ENCODE peak calls at places on chromosomes 11 and 22, in eight cellular contexts. One of them, this sample, is unnamed.

GRCh38 chr11:9895016-9895415 is 231.1 kb downstream of the SWAP70 start:
- DNase-seq in NCI-H2029 treated with DMSO at 0.1 percent for 48 hours: no peak
- DNase-seq in GM19239: no peak
- DNase-seq in PC-3: peak
- DNase-seq in activated CD4-positive, alpha-beta memory T cell treated with anti-CD3 and anti-CD28 coated beads, Interleukin-2, amount 10 ng/mL, durations not matched to agents 7 days and 5 days: no peak
- DNase-seq in pancreas: no peak
- DNase-seq in tibial nerve: no peak
- DNase-seq in heart right ventricle: no peak
- DNase-seq in this sample: no peak

GRCh38 chr11:75884321-75884720 is 69.3 kb downstream of the UVRAG start:
- DNase-seq in NCI-H2029 treated with DMSO at 0.1 percent for 48 hours: no peak
- DNase-seq in GM19239: no peak
- DNase-seq in PC-3: no peak
- DNase-seq in activated CD4-positive, alpha-beta memory T cell treated with anti-CD3 and anti-CD28 coated beads, Interleukin-2, amount 10 ng/mL, durations not matched to agents 7 days and 5 days: no peak
- DNase-seq in pancreas: no peak
- DNase-seq in tibial nerve: no peak
- DNase-seq in heart right ventricle: no peak
- DNase-seq in this sample: no peak

GRCh38 chr22:39240841-39241631 is 3.7 kb downstream of the PDGFB start:
- DNase-seq in NCI-H2029 treated with DMSO at 0.1 percent for 48 hours: peak
- DNase-seq in GM19239: no peak
- DNase-seq in PC-3: peak
- DNase-seq in activated CD4-positive, alpha-beta memory T cell treated with anti-CD3 and anti-CD28 coated beads, Interleukin-2, amount 10 ng/mL, durations not matched to agents 7 days and 5 days: peak
- DNase-seq in pancreas: peak
- DNase-seq in tibial nerve: peak
- DNase-seq in heart right ventricle: no peak
- DNase-seq in this sample: no peak

GRCh38 chr11:1303196-1303821 is 6.1 kb downstream of the TOLLIP start:
- DNase-seq in NCI-H2029 treated with DMSO at 0.1 percent for 48 hours: no peak
- DNase-seq in GM19239: no peak
- DNase-seq in PC-3: peak
- DNase-seq in activated CD4-positive, alpha-beta memory T cell treated with anti-CD3 and anti-CD28 coated beads, Interleukin-2, amount 10 ng/mL, durations not matched to agents 7 days and 5 days: no peak
- DNase-seq in pancreas: peak
- DNase-seq in tibial nerve: no peak
- DNase-seq in heart right ventricle: no peak
- DNase-seq in this sample: peak

GRCh38 chr22:19412934-19413333 is 18.6 kb downstream of the HIRA start:
- DNase-seq in NCI-H2029 treated with DMSO at 0.1 percent for 48 hours: no peak
- DNase-seq in GM19239: no peak
- DNase-seq in PC-3: no peak
- DNase-seq in activated CD4-positive, alpha-beta memory T cell treated with anti-CD3 and anti-CD28 coated beads, Interleukin-2, amount 10 ng/mL, durations not matched to agents 7 days and 5 days: no peak
- DNase-seq in pancreas: no peak
- DNase-seq in tibial nerve: no peak
- DNase-seq in heart right ventricle: no peak
- DNase-seq in this sample: no peak

GRCh38 chr22:36538529-36538928 is 9.6 kb upstream of the EIF3D start:
- DNase-seq in NCI-H2029 treated with DMSO at 0.1 percent for 48 hours: no peak
- DNase-seq in GM19239: no peak
- DNase-seq in PC-3: no peak
- DNase-seq in activated CD4-positive, alpha-beta memory T cell treated with anti-CD3 and anti-CD28 coated beads, Interleukin-2, amount 10 ng/mL, durations not matched to agents 7 days and 5 days: no peak
- DNase-seq in pancreas: no peak
- DNase-seq in tibial nerve: no peak
- DNase-seq in heart right ventricle: no peak
- DNase-seq in this sample: no peak

GRCh38 chr11:65640483-65641207 is 2.7 kb downstream of the SIPA1 start:
- DNase-seq in NCI-H2029 treated with DMSO at 0.1 percent for 48 hours: no peak
- DNase-seq in GM19239: no peak
- DNase-seq in PC-3: no peak
- DNase-seq in activated CD4-positive, alpha-beta memory T cell treated with anti-CD3 and anti-CD28 coated beads, Interleukin-2, amount 10 ng/mL, durations not matched to agents 7 days and 5 days: peak
- DNase-seq in pancreas: no peak
- DNase-seq in tibial nerve: peak
- DNase-seq in heart right ventricle: peak
- DNase-seq in this sample: no peak

GRCh38 chr11:71188886-71189767 is 63.2 kb downstream of the SHANK2 start:
- DNase-seq in NCI-H2029 treated with DMSO at 0.1 percent for 48 hours: no peak
- DNase-seq in GM19239: no peak
- DNase-seq in PC-3: no peak
- DNase-seq in activated CD4-positive, alpha-beta memory T cell treated with anti-CD3 and anti-CD28 coated beads, Interleukin-2, amount 10 ng/mL, durations not matched to agents 7 days and 5 days: no peak
- DNase-seq in pancreas: no peak
- DNase-seq in tibial nerve: no peak
- DNase-seq in heart right ventricle: no peak
- DNase-seq in this sample: no peak

GRCh38 chr11:64777449-64778222 is 706 bp downstream of the SF1 start:
- DNase-seq in NCI-H2029 treated with DMSO at 0.1 percent for 48 hours: peak
- DNase-seq in GM19239: peak
- DNase-seq in PC-3: peak
- DNase-seq in activated CD4-positive, alpha-beta memory T cell treated with anti-CD3 and anti-CD28 coated beads, Interleukin-2, amount 10 ng/mL, durations not matched to agents 7 days and 5 days: peak
- DNase-seq in pancreas: peak
- DNase-seq in tibial nerve: peak
- DNase-seq in heart right ventricle: peak
- DNase-seq in this sample: peak

GRCh38 chr11:72639475-72640375 is 34.5 kb downstream of the PDE2A start:
- DNase-seq in NCI-H2029 treated with DMSO at 0.1 percent for 48 hours: no peak
- DNase-seq in GM19239: no peak
- DNase-seq in PC-3: no peak
- DNase-seq in activated CD4-positive, alpha-beta memory T cell treated with anti-CD3 and anti-CD28 coated beads, Interleukin-2, amount 10 ng/mL, durations not matched to agents 7 days and 5 days: no peak
- DNase-seq in pancreas: no peak
- DNase-seq in tibial nerve: no peak
- DNase-seq in heart right ventricle: peak
- DNase-seq in this sample: no peak

GRCh38 chr11:88553204-88553603 is 215.7 kb upstream of the CTSC start:
- DNase-seq in NCI-H2029 treated with DMSO at 0.1 percent for 48 hours: no peak
- DNase-seq in GM19239: no peak
- DNase-seq in PC-3: no peak
- DNase-seq in activated CD4-positive, alpha-beta memory T cell treated with anti-CD3 and anti-CD28 coated beads, Interleukin-2, amount 10 ng/mL, durations not matched to agents 7 days and 5 days: no peak
- DNase-seq in pancreas: no peak
- DNase-seq in tibial nerve: no peak
- DNase-seq in heart right ventricle: no peak
- DNase-seq in this sample: no peak

GRCh38 chr11:35662649-35663407 is at the start of gene TRIM44:
- DNase-seq in NCI-H2029 treated with DMSO at 0.1 percent for 48 hours: peak
- DNase-seq in GM19239: peak
- DNase-seq in PC-3: peak
- DNase-seq in activated CD4-positive, alpha-beta memory T cell treated with anti-CD3 and anti-CD28 coated beads, Interleukin-2, amount 10 ng/mL, durations not matched to agents 7 days and 5 days: peak
- DNase-seq in pancreas: peak
- DNase-seq in tibial nerve: peak
- DNase-seq in heart right ventricle: peak
- DNase-seq in this sample: peak

GRCh38 chr11:60872952-60873524 is 5.7 kb downstream of the ZP1 start:
- DNase-seq in NCI-H2029 treated with DMSO at 0.1 percent for 48 hours: no peak
- DNase-seq in GM19239: no peak
- DNase-seq in PC-3: no peak
- DNase-seq in activated CD4-positive, alpha-beta memory T cell treated with anti-CD3 and anti-CD28 coated beads, Interleukin-2, amount 10 ng/mL, durations not matched to agents 7 days and 5 days: no peak
- DNase-seq in pancreas: no peak
- DNase-seq in tibial nerve: no peak
- DNase-seq in heart right ventricle: no peak
- DNase-seq in this sample: peak

GRCh38 chr11:122642472-122642922 is 13.0 kb upstream of the UBASH3B start:
- DNase-seq in NCI-H2029 treated with DMSO at 0.1 percent for 48 hours: no peak
- DNase-seq in GM19239: no peak
- DNase-seq in PC-3: peak
- DNase-seq in activated CD4-positive, alpha-beta memory T cell treated with anti-CD3 and anti-CD28 coated beads, Interleukin-2, amount 10 ng/mL, durations not matched to agents 7 days and 5 days: no peak
- DNase-seq in pancreas: peak
- DNase-seq in tibial nerve: no peak
- DNase-seq in heart right ventricle: no peak
- DNase-seq in this sample: no peak

GRCh38 chr22:17772963-17773605 is 1.2 kb downstream of the BID start:
- DNase-seq in NCI-H2029 treated with DMSO at 0.1 percent for 48 hours: no peak
- DNase-seq in GM19239: no peak
- DNase-seq in PC-3: peak
- DNase-seq in activated CD4-positive, alpha-beta memory T cell treated with anti-CD3 and anti-CD28 coated beads, Interleukin-2, amount 10 ng/mL, durations not matched to agents 7 days and 5 days: no peak
- DNase-seq in pancreas: no peak
- DNase-seq in tibial nerve: no peak
- DNase-seq in heart right ventricle: no peak
- DNase-seq in this sample: no peak

GRCh38 chr11:71373791-71374454 is 74.3 kb downstream of the DHCR7 start:
- DNase-seq in NCI-H2029 treated with DMSO at 0.1 percent for 48 hours: no peak
- DNase-seq in GM19239: peak
- DNase-seq in PC-3: no peak
- DNase-seq in activated CD4-positive, alpha-beta memory T cell treated with anti-CD3 and anti-CD28 coated beads, Interleukin-2, amount 10 ng/mL, durations not matched to agents 7 days and 5 days: no peak
- DNase-seq in pancreas: no peak
- DNase-seq in tibial nerve: no peak
- DNase-seq in heart right ventricle: no peak
- DNase-seq in this sample: no peak

GRCh38 chr11:113382121-113382520 is 5.5 kb upstream of the ANKK1 start:
- DNase-seq in NCI-H2029 treated with DMSO at 0.1 percent for 48 hours: no peak
- DNase-seq in GM19239: no peak
- DNase-seq in PC-3: no peak
- DNase-seq in activated CD4-positive, alpha-beta memory T cell treated with anti-CD3 and anti-CD28 coated beads, Interleukin-2, amount 10 ng/mL, durations not matched to agents 7 days and 5 days: no peak
- DNase-seq in pancreas: no peak
- DNase-seq in tibial nerve: no peak
- DNase-seq in heart right ventricle: no peak
- DNase-seq in this sample: peak

GRCh38 chr11:35419713-35420333 is 465 bp upstream of the SLC1A2 start:
- DNase-seq in NCI-H2029 treated with DMSO at 0.1 percent for 48 hours: no peak
- DNase-seq in GM19239: no peak
- DNase-seq in PC-3: no peak
- DNase-seq in activated CD4-positive, alpha-beta memory T cell treated with anti-CD3 and anti-CD28 coated beads, Interleukin-2, amount 10 ng/mL, durations not matched to agents 7 days and 5 days: no peak
- DNase-seq in pancreas: no peak
- DNase-seq in tibial nerve: no peak
- DNase-seq in heart right ventricle: peak
- DNase-seq in this sample: no peak

GRCh38 chr11:27574342-27574741 is 67.8 kb upstream of the LIN7C start:
- DNase-seq in NCI-H2029 treated with DMSO at 0.1 percent for 48 hours: no peak
- DNase-seq in GM19239: no peak
- DNase-seq in PC-3: no peak
- DNase-seq in activated CD4-positive, alpha-beta memory T cell treated with anti-CD3 and anti-CD28 coated beads, Interleukin-2, amount 10 ng/mL, durations not matched to agents 7 days and 5 days: no peak
- DNase-seq in pancreas: no peak
- DNase-seq in tibial nerve: no peak
- DNase-seq in heart right ventricle: no peak
- DNase-seq in this sample: no peak

GRCh38 chr11:132312616-132313210 is 942.3 kb downstream of the NTM start:
- DNase-seq in NCI-H2029 treated with DMSO at 0.1 percent for 48 hours: no peak
- DNase-seq in GM19239: peak
- DNase-seq in PC-3: no peak
- DNase-seq in activated CD4-positive, alpha-beta memory T cell treated with anti-CD3 and anti-CD28 coated beads, Interleukin-2, amount 10 ng/mL, durations not matched to agents 7 days and 5 days: no peak
- DNase-seq in pancreas: no peak
- DNase-seq in tibial nerve: no peak
- DNase-seq in heart right ventricle: no peak
- DNase-seq in this sample: peak

GRCh38 chr11:9053631-9054030 is 37.8 kb downstream of the SCUBE2 start:
- DNase-seq in NCI-H2029 treated with DMSO at 0.1 percent for 48 hours: no peak
- DNase-seq in GM19239: no peak
- DNase-seq in PC-3: no peak
- DNase-seq in activated CD4-positive, alpha-beta memory T cell treated with anti-CD3 and anti-CD28 coated beads, Interleukin-2, amount 10 ng/mL, durations not matched to agents 7 days and 5 days: no peak
- DNase-seq in pancreas: no peak
- DNase-seq in tibial nerve: no peak
- DNase-seq in heart right ventricle: no peak
- DNase-seq in this sample: no peak

GRCh38 chr11:125092669-125093068 is 18.8 kb downstream of the TMEM218 start:
- DNase-seq in NCI-H2029 treated with DMSO at 0.1 percent for 48 hours: no peak
- DNase-seq in GM19239: no peak
- DNase-seq in PC-3: no peak
- DNase-seq in activated CD4-positive, alpha-beta memory T cell treated with anti-CD3 and anti-CD28 coated beads, Interleukin-2, amount 10 ng/mL, durations not matched to agents 7 days and 5 days: no peak
- DNase-seq in pancreas: no peak
- DNase-seq in tibial nerve: no peak
- DNase-seq in heart right ventricle: no peak
- DNase-seq in this sample: no peak

GRCh38 chr11:3644817-3645235 is at the start of gene ART1:
- DNase-seq in NCI-H2029 treated with DMSO at 0.1 percent for 48 hours: no peak
- DNase-seq in GM19239: no peak
- DNase-seq in PC-3: peak
- DNase-seq in activated CD4-positive, alpha-beta memory T cell treated with anti-CD3 and anti-CD28 coated beads, Interleukin-2, amount 10 ng/mL, durations not matched to agents 7 days and 5 days: no peak
- DNase-seq in pancreas: no peak
- DNase-seq in tibial nerve: no peak
- DNase-seq in heart right ventricle: peak
- DNase-seq in this sample: no peak

GRCh38 chr22:25451480-25452114 is 112.9 kb upstream of the GRK3 start:
- DNase-seq in NCI-H2029 treated with DMSO at 0.1 percent for 48 hours: no peak
- DNase-seq in GM19239: no peak
- DNase-seq in PC-3: no peak
- DNase-seq in activated CD4-positive, alpha-beta memory T cell treated with anti-CD3 and anti-CD28 coated beads, Interleukin-2, amount 10 ng/mL, durations not matched to agents 7 days and 5 days: no peak
- DNase-seq in pancreas: no peak
- DNase-seq in tibial nerve: no peak
- DNase-seq in heart right ventricle: no peak
- DNase-seq in this sample: no peak

GRCh38 chr11:101129203-101129943 is at the start of gene PGR:
- DNase-seq in NCI-H2029 treated with DMSO at 0.1 percent for 48 hours: no peak
- DNase-seq in GM19239: no peak
- DNase-seq in PC-3: no peak
- DNase-seq in activated CD4-positive, alpha-beta memory T cell treated with anti-CD3 and anti-CD28 coated beads, Interleukin-2, amount 10 ng/mL, durations not matched to agents 7 days and 5 days: no peak
- DNase-seq in pancreas: peak
- DNase-seq in tibial nerve: peak
- DNase-seq in heart right ventricle: peak
- DNase-seq in this sample: peak

GRCh38 chr11:120548682-120549209 is 37.2 kb downstream of the GRIK4 start:
- DNase-seq in NCI-H2029 treated with DMSO at 0.1 percent for 48 hours: no peak
- DNase-seq in GM19239: no peak
- DNase-seq in PC-3: no peak
- DNase-seq in activated CD4-positive, alpha-beta memory T cell treated with anti-CD3 and anti-CD28 coated beads, Interleukin-2, amount 10 ng/mL, durations not matched to agents 7 days and 5 days: no peak
- DNase-seq in pancreas: no peak
- DNase-seq in tibial nerve: no peak
- DNase-seq in heart right ventricle: no peak
- DNase-seq in this sample: no peak

GRCh38 chr22:24502540-24502939 is 7.4 kb downstream of the UPB1 start:
- DNase-seq in NCI-H2029 treated with DMSO at 0.1 percent for 48 hours: no peak
- DNase-seq in GM19239: no peak
- DNase-seq in PC-3: no peak
- DNase-seq in activated CD4-positive, alpha-beta memory T cell treated with anti-CD3 and anti-CD28 coated beads, Interleukin-2, amount 10 ng/mL, durations not matched to agents 7 days and 5 days: no peak
- DNase-seq in pancreas: no peak
- DNase-seq in tibial nerve: no peak
- DNase-seq in heart right ventricle: no peak
- DNase-seq in this sample: no peak

GRCh38 chr11:45646275-45646970 is 19.0 kb downstream of the CHST1 start:
- DNase-seq in NCI-H2029 treated with DMSO at 0.1 percent for 48 hours: no peak
- DNase-seq in GM19239: no peak
- DNase-seq in PC-3: peak
- DNase-seq in activated CD4-positive, alpha-beta memory T cell treated with anti-CD3 and anti-CD28 coated beads, Interleukin-2, amount 10 ng/mL, durations not matched to agents 7 days and 5 days: no peak
- DNase-seq in pancreas: no peak
- DNase-seq in tibial nerve: no peak
- DNase-seq in heart right ventricle: no peak
- DNase-seq in this sample: no peak

This sample was measured in H9.